ENCODE peak calls at places on chromosomes 2 and 18, in seven cellular contexts. One of them, this sample, is unnamed.

GRCh38 chr2:100259106-100259505 is 63.2 kb downstream of the LONRF2 start:
- DNase-seq in sigmoid colon: peak; percentile 41
- DNase-seq in Peyer's patch: no peak
- DNase-seq in IMR-90: no peak
- DNase-seq in uterus: no peak
- DNase-seq in right lobe of liver: no peak
- DNase-seq in suprapubic skin: peak; percentile 64
- DNase-seq in this sample: no peak

GRCh38 chr2:172299741-172300140 is 127.6 kb upstream of the ITGA6 start:
- DNase-seq in sigmoid colon: no peak
- DNase-seq in Peyer's patch: no peak
- DNase-seq in right lobe of liver: no peak
- DNase-seq in uterus: no peak
- DNase-seq in suprapubic skin: no peak
- DNase-seq in IMR-90: peak; percentile 91
- DNase-seq in this sample: no peak

GRCh38 chr18:9708882-9709877 is 1.1 kb downstream of the RAB31 start:
- DNase-seq in sigmoid colon: peak; percentile 66
- DNase-seq in IMR-90: no peak
- DNase-seq in uterus: peak; percentile 58
- DNase-seq in suprapubic skin: peak; percentile 78
- DNase-seq in right lobe of liver: peak; percentile 61
- DNase-seq in Peyer's patch: peak; percentile 29
- DNase-seq in this sample: peak; percentile 60

GRCh38 chr2:21392660-21393059 is 268.9 kb downstream of the TDRD15 start:
- DNase-seq in right lobe of liver: no peak
- DNase-seq in Peyer's patch: no peak
- DNase-seq in sigmoid colon: no peak
- DNase-seq in uterus: no peak
- DNase-seq in suprapubic skin: no peak
- DNase-seq in IMR-90: no peak
- DNase-seq in this sample: no peak

GRCh38 chr2:9343524-9343923 is 79.8 kb downstream of the ITGB1BP1 start:
- DNase-seq in Peyer's patch: no peak
- DNase-seq in suprapubic skin: no peak
- DNase-seq in uterus: no peak
- DNase-seq in IMR-90: no peak
- DNase-seq in sigmoid colon: no peak
- DNase-seq in right lobe of liver: no peak
- DNase-seq in this sample: no peak

GRCh38 chr2:50791271-50791670 is 240.7 kb downstream of the NRXN1 start:
- DNase-seq in Peyer's patch: no peak
- DNase-seq in IMR-90: no peak
- DNase-seq in suprapubic skin: no peak
- DNase-seq in right lobe of liver: no peak
- DNase-seq in sigmoid colon: no peak
- DNase-seq in uterus: no peak
- DNase-seq in this sample: no peak

GRCh38 chr2:180905002-180905401 is 75.4 kb upstream of the UBE2E3 start:
- DNase-seq in suprapubic skin: no peak
- DNase-seq in sigmoid colon: no peak
- DNase-seq in Peyer's patch: no peak
- DNase-seq in uterus: no peak
- DNase-seq in IMR-90: peak; percentile 19
- DNase-seq in right lobe of liver: no peak
- DNase-seq in this sample: peak; percentile 9

GRCh38 chr2:134087371-134087921 is 166.4 kb upstream of the MGAT5 start:
- DNase-seq in IMR-90: no peak
- DNase-seq in uterus: no peak
- DNase-seq in sigmoid colon: no peak
- DNase-seq in Peyer's patch: no peak
- DNase-seq in right lobe of liver: no peak
- DNase-seq in suprapubic skin: no peak
- DNase-seq in this sample: no peak

GRCh38 chr2:1806254-1806653 is 61.9 kb upstream of the PXDN start:
- DNase-seq in uterus: no peak
- DNase-seq in sigmoid colon: peak; percentile 46
- DNase-seq in Peyer's patch: no peak
- DNase-seq in IMR-90: no peak
- DNase-seq in suprapubic skin: no peak
- DNase-seq in right lobe of liver: no peak
- DNase-seq in this sample: no peak

GRCh38 chr2:36556847-36557246 is 41.1 kb downstream of the FEZ2 start:
- DNase-seq in Peyer's patch: no peak
- DNase-seq in right lobe of liver: no peak
- DNase-seq in sigmoid colon: no peak
- DNase-seq in IMR-90: peak; percentile 82
- DNase-seq in uterus: no peak
- DNase-seq in suprapubic skin: no peak
- DNase-seq in this sample: no peak

GRCh38 chr2:57957238-57957637 is 89.4 kb upstream of the VRK2 start:
- DNase-seq in Peyer's patch: no peak
- DNase-seq in uterus: no peak
- DNase-seq in IMR-90: no peak
- DNase-seq in suprapubic skin: no peak
- DNase-seq in right lobe of liver: no peak
- DNase-seq in sigmoid colon: no peak
- DNase-seq in this sample: no peak

GRCh38 chr2:192002418-192002817 is 155.5 kb upstream of the CAVIN2 start:
- DNase-seq in Peyer's patch: no peak
- DNase-seq in sigmoid colon: no peak
- DNase-seq in IMR-90: no peak
- DNase-seq in suprapubic skin: no peak
- DNase-seq in right lobe of liver: no peak
- DNase-seq in uterus: no peak
- DNase-seq in this sample: no peak

GRCh38 chr2:177325554-177325953 is 61.0 kb upstream of the NFE2L2 start:
- DNase-seq in IMR-90: no peak
- DNase-seq in Peyer's patch: no peak
- DNase-seq in uterus: no peak
- DNase-seq in sigmoid colon: no peak
- DNase-seq in right lobe of liver: no peak
- DNase-seq in suprapubic skin: no peak
- DNase-seq in this sample: no peak

GRCh38 chr2:226618875-226619605 is 180.6 kb downstream of the IRS1 start:
- DNase-seq in sigmoid colon: no peak
- DNase-seq in suprapubic skin: no peak
- DNase-seq in uterus: no peak
- DNase-seq in Peyer's patch: no peak
- DNase-seq in right lobe of liver: no peak
- DNase-seq in IMR-90: peak; percentile 33
- DNase-seq in this sample: no peak

GRCh38 chr2:230564805-230565779 is 147.6 kb upstream of the CAB39 start:
- DNase-seq in right lobe of liver: no peak
- DNase-seq in sigmoid colon: no peak
- DNase-seq in Peyer's patch: peak; percentile 38
- DNase-seq in suprapubic skin: no peak
- DNase-seq in uterus: no peak
- DNase-seq in IMR-90: peak; percentile 63
- DNase-seq in this sample: peak; percentile 71

GRCh38 chr2:88329815-88330603 is 122.5 kb downstream of the FOXI3 start:
- DNase-seq in uterus: no peak
- DNase-seq in right lobe of liver: no peak
- DNase-seq in IMR-90: peak; percentile 3
- DNase-seq in Peyer's patch: no peak
- DNase-seq in sigmoid colon: no peak
- DNase-seq in suprapubic skin: no peak
- DNase-seq in this sample: peak; percentile 15

GRCh38 chr2:135745545-135745944 is 3.9 kb downstream of the UBXN4 start:
- DNase-seq in uterus: no peak
- DNase-seq in IMR-90: peak; percentile 90
- DNase-seq in sigmoid colon: no peak
- DNase-seq in Peyer's patch: no peak
- DNase-seq in right lobe of liver: no peak
- DNase-seq in suprapubic skin: no peak
- DNase-seq in this sample: no peak
- H3K4me3 ChIP-seq in uterus: no peak overlapping the region
- H3K4me3 ChIP-seq in IMR-90: no peak overlapping the region
- H3K4me3 ChIP-seq in sigmoid colon: no peak overlapping the region
- H3K4me3 ChIP-seq in Peyer's patch: no peak overlapping the region
- H3K4me3 ChIP-seq in right lobe of liver: no peak overlapping the region
- H3K4me3 ChIP-seq in suprapubic skin: no peak overlapping the region
- H3K4me3 ChIP-seq in this sample: no peak overlapping the region

DNA sequence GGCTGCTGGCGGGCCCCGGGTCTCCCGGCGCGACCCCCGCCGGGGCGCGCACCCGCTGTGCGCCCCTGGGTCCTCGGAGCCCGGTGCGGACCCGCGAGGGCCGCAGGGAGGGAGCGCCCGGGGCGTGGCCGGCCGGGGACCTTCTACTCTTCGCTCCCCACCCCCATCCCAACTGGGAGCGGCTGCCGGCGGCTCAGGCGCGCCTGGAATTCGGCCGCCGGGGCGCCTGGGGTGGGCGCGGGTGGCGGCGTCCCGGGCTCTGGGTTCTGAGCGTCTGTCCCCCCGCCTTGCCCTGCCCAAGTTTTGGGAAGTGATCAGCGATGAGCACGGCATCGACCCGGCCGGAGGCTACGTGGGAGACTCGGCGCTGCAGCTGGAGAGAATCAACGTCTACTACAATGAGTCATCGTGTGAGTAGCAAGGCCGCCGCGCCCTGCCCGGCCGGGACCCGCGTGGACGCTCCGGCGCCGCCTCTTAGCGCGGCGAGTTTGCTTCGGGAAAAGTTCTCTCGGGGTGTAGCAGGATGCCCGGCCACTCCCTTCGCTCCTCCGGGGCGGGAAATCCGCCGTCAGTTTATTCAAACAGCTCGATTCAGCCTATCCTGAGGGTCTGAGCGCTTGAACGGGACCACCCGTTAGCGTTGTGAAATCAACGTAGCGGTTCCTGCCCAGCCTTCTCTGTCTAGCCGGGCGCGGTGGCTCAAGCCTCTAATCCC is 502 bp downstream of the TUBB6 start:
- DNase-seq in Peyer's patch: peak; percentile 28
- DNase-seq in right lobe of liver: no peak
- DNase-seq in IMR-90: peak; percentile 88
- DNase-seq in sigmoid colon: peak; percentile 95
- DNase-seq in uterus: peak; percentile 88
- DNase-seq in suprapubic skin: peak; percentile 94
- DNase-seq in this sample: peak; percentile 86
- TF ChIP-seq POLR2A in Peyer's patch: no peak
- TF ChIP-seq POLR2A in right lobe of liver: peak; percentile 34
- TF ChIP-seq POLR2A in IMR-90: no peak
- TF ChIP-seq POLR2A in sigmoid colon: peak; percentile 76
- TF ChIP-seq POLR2A in uterus: peak; percentile 66
- TF ChIP-seq POLR2A in suprapubic skin: peak; percentile 6
- TF ChIP-seq POLR2A in this sample: no peak

GRCh38 chr2:136796339-136796738 is 31.0 kb downstream of the THSD7B start:
- DNase-seq in sigmoid colon: no peak
- DNase-seq in suprapubic skin: no peak
- DNase-seq in uterus: no peak
- DNase-seq in Peyer's patch: no peak
- DNase-seq in IMR-90: no peak
- DNase-seq in right lobe of liver: no peak
- DNase-seq in this sample: no peak
- TF ChIP-seq CTCF in sigmoid colon: no peak
- TF ChIP-seq CTCF in suprapubic skin: no peak
- TF ChIP-seq CTCF in uterus: no peak
- TF ChIP-seq CTCF in Peyer's patch: no peak
- TF ChIP-seq CTCF in IMR-90: no peak
- TF ChIP-seq CTCF in right lobe of liver: peak; percentile 18
- TF ChIP-seq CTCF in this sample: no peak

GRCh38 chr2:48233005-48233404 is 296.9 kb upstream of the STON1 start:
- DNase-seq in uterus: no peak
- DNase-seq in Peyer's patch: no peak
- DNase-seq in IMR-90: no peak
- DNase-seq in sigmoid colon: no peak
- DNase-seq in right lobe of liver: no peak
- DNase-seq in suprapubic skin: no peak
- DNase-seq in this sample: no peak
- H3K4me3 ChIP-seq in uterus: no peak overlapping the region
- H3K4me3 ChIP-seq in Peyer's patch: no peak overlapping the region
- H3K4me3 ChIP-seq in IMR-90: no peak overlapping the region
- H3K4me3 ChIP-seq in sigmoid colon: no peak overlapping the region
- H3K4me3 ChIP-seq in right lobe of liver: no peak overlapping the region
- H3K4me3 ChIP-seq in suprapubic skin: no peak overlapping the region
- H3K4me3 ChIP-seq in this sample: no peak overlapping the region

DNA sequence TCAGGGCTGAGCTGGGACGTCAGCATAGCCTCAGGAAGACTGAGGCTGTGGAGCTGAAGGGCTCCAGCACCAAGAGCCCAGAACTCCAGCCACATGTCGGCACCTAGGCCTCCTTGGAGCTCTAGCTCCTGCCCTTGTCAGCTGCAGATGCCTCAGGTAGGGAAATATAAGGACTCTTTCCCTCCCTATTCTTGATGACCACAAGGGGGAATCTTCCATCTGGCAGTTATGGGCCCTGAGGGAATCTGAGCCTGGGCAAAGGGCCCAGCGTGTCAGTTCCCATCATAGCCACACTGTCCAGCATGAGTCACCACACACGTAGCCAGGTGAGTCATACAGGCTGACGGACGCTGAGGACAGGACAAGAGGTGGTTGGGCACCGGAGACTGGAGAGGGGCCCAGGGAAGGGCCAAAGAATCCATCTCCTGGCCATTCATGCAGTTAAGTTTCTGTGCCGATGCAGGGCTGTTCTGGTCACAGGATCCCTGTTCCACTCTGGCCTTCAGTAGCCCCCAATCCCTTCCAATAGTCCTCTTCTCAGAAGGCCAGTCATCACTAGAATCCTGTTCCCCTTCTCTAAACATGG is 1.8 kb downstream of the MPV17 start:
- DNase-seq in IMR-90: peak; percentile 99
- DNase-seq in suprapubic skin: no peak
- DNase-seq in uterus: peak; percentile 79
- DNase-seq in right lobe of liver: peak; percentile 78
- DNase-seq in sigmoid colon: peak; percentile 86
- DNase-seq in Peyer's patch: peak; percentile 19
- DNase-seq in this sample: peak; percentile 69
- TF ChIP-seq POLR2A in IMR-90: peak; percentile 79
- TF ChIP-seq POLR2A in suprapubic skin: no peak
- TF ChIP-seq POLR2A in uterus: no peak
- TF ChIP-seq POLR2A in right lobe of liver: peak; percentile 94
- TF ChIP-seq POLR2A in sigmoid colon: no peak
- TF ChIP-seq POLR2A in Peyer's patch: no peak
- TF ChIP-seq POLR2A in this sample: no peak

DNA sequence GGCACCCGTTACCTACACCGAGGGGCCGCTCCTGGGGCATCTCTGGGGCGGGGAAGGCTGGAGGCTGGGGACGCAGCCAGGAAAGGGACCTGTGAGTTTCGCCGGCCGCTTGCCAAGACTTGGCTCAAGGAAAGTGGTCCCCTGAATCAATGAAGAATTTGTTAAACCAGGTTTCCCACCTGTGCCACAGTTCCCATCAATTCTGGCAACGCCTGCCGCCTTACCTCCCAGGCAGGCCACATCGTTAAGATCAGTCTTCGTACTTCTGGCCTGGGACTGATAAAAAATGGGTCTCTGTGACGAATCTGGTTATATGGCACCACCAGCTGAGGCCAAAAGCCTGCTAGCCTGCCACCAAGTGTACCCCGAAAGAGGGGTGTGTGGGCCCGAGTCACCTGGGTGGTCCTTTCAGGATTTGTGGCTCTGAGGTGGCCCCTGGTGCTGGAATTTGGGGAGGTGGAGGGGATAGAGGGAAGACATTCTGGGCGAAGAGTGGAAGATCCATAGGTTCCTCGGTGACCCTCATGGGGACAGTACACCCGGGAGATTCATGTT is 789 bp upstream of the TGFA start:
- DNase-seq in sigmoid colon: no peak
- DNase-seq in Peyer's patch: no peak
- DNase-seq in suprapubic skin: no peak
- DNase-seq in uterus: no peak
- DNase-seq in IMR-90: no peak
- DNase-seq in right lobe of liver: no peak
- DNase-seq in this sample: no peak
- TF ChIP-seq CTCF in sigmoid colon: no peak
- TF ChIP-seq CTCF in Peyer's patch: no peak
- TF ChIP-seq CTCF in suprapubic skin: no peak
- TF ChIP-seq CTCF in uterus: no peak
- TF ChIP-seq CTCF in IMR-90: no peak
- TF ChIP-seq CTCF in right lobe of liver: peak; percentile 18
- TF ChIP-seq CTCF in this sample: no peak